ENCODE peak calls at places on chromosomes 16 and 17, in four cellular contexts. One of them, this sample, is unnamed.

GRCh38 chr17:7809086-7809790 is 24.8 kb upstream of the KDM6B start:
- DNase-seq in GM12865: no peak
- DNase-seq in H1: no peak
- DNase-seq in iris pigment epithelial cell: no peak
- DNase-seq in this sample: no peak

GRCh38 chr17:63911657-63912100 is 621 bp upstream of the CSHL1 start:
- DNase-seq in GM12865: peak
- DNase-seq in H1: no peak
- DNase-seq in iris pigment epithelial cell: no peak
- DNase-seq in this sample: no peak

GRCh38 chr16:67013238-67013822 is 15.6 kb upstream of the CBFB start:
- DNase-seq in GM12865: no peak
- DNase-seq in H1: no peak
- DNase-seq in iris pigment epithelial cell: no peak
- DNase-seq in this sample: no peak

GRCh38 chr17:20028436-20028835 is 19.3 kb downstream of the SPECC1 start:
- DNase-seq in GM12865: no peak
- DNase-seq in H1: no peak
- DNase-seq in iris pigment epithelial cell: peak
- DNase-seq in this sample: no peak

GRCh38 chr17:27776882-27777624 is 23.3 kb downstream of the NOS2 start:
- DNase-seq in GM12865: no peak
- DNase-seq in H1: no peak
- DNase-seq in iris pigment epithelial cell: no peak
- DNase-seq in this sample: no peak

GRCh38 chr17:64061157-64061898 is 40.9 kb upstream of the ICAM2 start:
- DNase-seq in GM12865: peak
- DNase-seq in H1: no peak
- DNase-seq in iris pigment epithelial cell: peak
- DNase-seq in this sample: no peak

GRCh38 chr17:44324092-44324570 is 492 bp downstream of the SLC25A39 start:
- DNase-seq in GM12865: peak
- DNase-seq in H1: no peak
- DNase-seq in iris pigment epithelial cell: no peak
- DNase-seq in this sample: no peak

GRCh38 chr17:72488542-72489272 is 367.9 kb downstream of the SOX9 start:
- DNase-seq in GM12865: no peak
- DNase-seq in H1: no peak
- DNase-seq in iris pigment epithelial cell: no peak
- DNase-seq in this sample: no peak

GRCh38 chr17:31067699-31068184 is 27.0 kb upstream of the NF1 start:
- DNase-seq in GM12865: no peak
- DNase-seq in H1: no peak
- DNase-seq in iris pigment epithelial cell: peak
- DNase-seq in this sample: no peak

GRCh38 chr17:74297941-74298340 is 23.9 kb downstream of the DNAI2 start:
- DNase-seq in GM12865: no peak
- DNase-seq in H1: no peak
- DNase-seq in iris pigment epithelial cell: no peak
- DNase-seq in this sample: no peak

GRCh38 chr16:67421030-67421429 is 4.8 kb upstream of the ZDHHC1 start:
- DNase-seq in GM12865: no peak
- DNase-seq in H1: no peak
- DNase-seq in iris pigment epithelial cell: no peak
- DNase-seq in this sample: no peak

GRCh38 chr17:386145-386876 is 33.7 kb upstream of the RPH3AL start:
- DNase-seq in GM12865: peak
- DNase-seq in H1: no peak
- DNase-seq in iris pigment epithelial cell: peak
- DNase-seq in this sample: no peak

GRCh38 chr17:33968350-33969044 is 286.6 kb upstream of the CCL2 start:
- DNase-seq in GM12865: peak
- DNase-seq in H1: no peak
- DNase-seq in iris pigment epithelial cell: no peak
- DNase-seq in this sample: no peak

GRCh38 chr17:77190561-77190960 is 49.8 kb downstream of the SEC14L1 start:
- DNase-seq in GM12865: no peak
- DNase-seq in H1: no peak
- DNase-seq in iris pigment epithelial cell: no peak
- DNase-seq in this sample: no peak

GRCh38 chr17:42023524-42024349 is 3.8 kb downstream of the NKIRAS2 start:
- DNase-seq in GM12865: no peak
- DNase-seq in H1: no peak
- DNase-seq in iris pigment epithelial cell: peak
- DNase-seq in this sample: no peak

GRCh38 chr17:52170963-52171572 is 12.6 kb upstream of the CA10 start:
- DNase-seq in GM12865: peak
- DNase-seq in H1: no peak
- DNase-seq in iris pigment epithelial cell: peak
- DNase-seq in this sample: no peak

GRCh38 chr17:47961406-47961805 is 3.7 kb upstream of the PRR15L start:
- DNase-seq in GM12865: no peak
- DNase-seq in H1: no peak
- DNase-seq in iris pigment epithelial cell: no peak
- DNase-seq in this sample: no peak

This sample was measured in iPS DF 6.9.